ENCODE peak calls at places on chromosomes 16 and 17, in four cellular contexts. K, Y, L and R are unnamed samples.

GRCh38 chr17:56798916-56799315 is 34.8 kb downstream of the C17orf67 start:
- DNase-seq in L (no peak), Y (no peak), K (peak), R (no peak)

GRCh38 chr16:1420111-1420539 is 422 bp downstream of the UQCC4 start:
- DNase-seq in Y (no peak), L (no peak), K (no peak), R (no peak)

GRCh38 chr16:80120899-80121521 is 419.8 kb upstream of the DYNLRB2 start:
- DNase-seq in L (no peak), Y (no peak), K (no peak), R (no peak)

GRCh38 chr17:79777844-79778503 is at the start of gene CBX2:
- DNase-seq in Y (no peak), K (peak), L (peak), R (peak)

GRCh38 chr16:68395167-68395786 is 53.0 kb downstream of the SMPD3 start:
- DNase-seq in Y (no peak), L (no peak), K (no peak), R (no peak)

GRCh38 chr17:42642377-42642776 is 16.7 kb upstream of the TUBG2 start:
- DNase-seq in K (no peak), L (no peak), Y (no peak), R (no peak)

GRCh38 chr17:42405963-42406495 is 17.0 kb downstream of the CAVIN1 start:
- DNase-seq in L (peak), Y (no peak), K (peak), R (peak)

GRCh38 chr16:57152096-57153093 is 33.4 kb downstream of the PSME3IP1 start:
- DNase-seq in K (no peak), Y (no peak), L (peak), R (no peak)

GRCh38 chr17:14871921-14872320 is 393.2 kb downstream of the PMP22 start:
- DNase-seq in L (no peak), K (no peak), Y (no peak), R (no peak)

DNA sequence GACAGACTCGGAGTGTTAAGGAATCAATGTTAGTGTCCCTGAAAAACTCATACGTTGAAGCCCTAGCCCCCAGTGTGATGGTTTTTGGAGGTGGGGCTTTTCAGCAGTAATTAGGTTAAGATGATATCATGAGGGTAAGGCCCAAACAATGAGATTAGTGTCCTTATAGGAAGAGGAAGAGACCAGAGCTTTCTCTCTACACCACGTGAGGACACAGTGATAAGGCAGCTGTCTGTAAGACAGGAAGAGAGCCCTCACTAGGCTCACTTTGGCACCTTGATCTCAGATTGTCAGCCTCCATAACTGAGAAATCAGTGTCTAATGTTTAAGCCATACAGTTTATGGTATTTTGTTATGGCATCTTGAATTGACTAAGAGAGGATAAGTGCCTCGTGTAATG is 403.2 kb downstream of the NPIPA7 start:
- DNase-seq in Y (no peak), L (no peak), K (no peak), R (no peak)
- TF ChIP-seq JUN in Y (no peak), L (no peak), K (no peak), R (no peak)

DNA sequence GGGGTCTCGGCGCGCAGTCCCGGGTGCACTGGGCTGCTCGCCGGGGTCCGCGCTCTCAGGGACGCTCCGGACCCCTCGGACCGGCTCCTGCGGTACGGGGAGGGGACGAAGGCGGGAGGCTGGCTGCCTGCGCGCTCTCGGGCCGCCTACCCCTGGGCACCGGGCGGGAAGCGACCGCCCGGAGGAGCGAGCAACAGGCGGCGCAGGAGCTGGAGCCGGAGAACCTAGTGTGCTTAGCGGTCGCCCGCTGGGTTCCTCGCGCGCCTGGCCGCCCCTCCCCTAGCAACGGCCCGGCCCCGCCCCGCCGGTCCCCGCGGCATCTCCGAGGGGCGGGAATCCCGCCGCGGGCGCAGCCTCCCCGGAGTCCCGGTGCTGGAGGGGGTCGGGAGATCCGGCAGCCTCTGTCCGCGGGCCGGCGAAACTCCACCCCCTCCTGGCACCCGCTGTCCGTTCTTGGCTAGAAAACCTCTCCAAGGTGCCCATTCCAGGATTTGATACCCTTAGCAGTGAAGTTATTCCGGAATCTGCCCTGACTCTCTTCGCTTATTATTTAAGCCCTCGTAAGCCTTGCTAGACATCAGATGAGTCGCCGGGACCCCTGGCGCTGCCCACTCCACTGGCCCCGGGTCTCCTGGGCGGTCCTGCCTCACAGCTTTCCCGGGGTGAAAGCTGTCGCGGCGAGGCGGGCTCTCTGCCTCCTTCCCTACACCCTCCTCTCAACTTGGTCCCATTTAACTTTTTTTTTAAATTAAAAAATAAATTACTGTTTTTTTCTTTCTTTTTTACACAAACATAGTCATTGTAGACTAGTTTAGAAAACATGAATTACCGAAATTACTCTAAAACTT is at the start of gene RPRML:
- DNase-seq in Y (no peak), K (peak), L (no peak), R (peak)
- TF ChIP-seq EZH2 in Y (peak), K (no peak), L (no peak), R (peak)

GRCh38 chr17:78122991-78123249 is 5.6 kb downstream of the TMC6 start:
- DNase-seq in Y (no peak), K (no peak), L (no peak), R (no peak)
- TF ChIP-seq JUN in Y (no peak), K (no peak), L (no peak), R (no peak)

GRCh38 chr17:45895969-45896793 is 1.8 kb downstream of the MAPT start:
- DNase-seq in Y (no peak), L (no peak), K (no peak), R (no peak)
- TF ChIP-seq EZH2 in Y (peak), L (no peak), K (no peak), R (peak)